ENCODE peak calls at places on chromosomes 3 and 15, in four cellular contexts. N, Y, D and B are unnamed samples. For H3K36me3, the result is how much of the 10 kb centered on the place peaks cover.

GRCh38 chr3:183548262-183548769 is 7.2 kb downstream of the KLHL6 start:
- DNase-seq in N (peak), Y (peak), D (no peak), B (peak)

GRCh38 chr15:89231832-89232231 is 10.5 kb upstream of the RLBP1 start:
- DNase-seq in N (no peak), Y (no peak), D (peak), B (no peak)

GRCh38 chr3:4512895-4513616 is 19.9 kb downstream of the ITPR1 start:
- DNase-seq in N (no peak), Y (no peak), D (no peak), B (no peak)

GRCh38 chr3:196969001-196969659 is 497 bp upstream of the PIGZ start:
- DNase-seq in N (peak), Y (no peak), D (no peak), B (no peak)

GRCh38 chr3:105611304-105612192 is 244.8 kb downstream of the ALCAM start:
- DNase-seq in N (no peak), Y (no peak), D (no peak), B (no peak)

GRCh38 chr3:163879172-163879571 is 1199.1 kb downstream of the SI start:
- DNase-seq in N (no peak), Y (no peak), D (no peak), B (no peak)

GRCh38 chr3:13792512-13793347 is 87.1 kb downstream of the WNT7A start:
- DNase-seq in N (no peak), Y (no peak), D (no peak), B (no peak)

GRCh38 chr15:64713592-64713991 is 61.8 kb downstream of the RBPMS2 start:
- DNase-seq in N (no peak), Y (no peak), D (no peak), B (no peak)

GRCh38 chr3:149585401-149585726 is 72.5 kb downstream of the WWTR1 start:
- DNase-seq in N (no peak), Y (no peak), D (no peak), B (no peak)

GRCh38 chr15:65184305-65184943 is 718 bp downstream of the CLPX start:
- DNase-seq in N (peak), Y (no peak), D (no peak), B (no peak)

GRCh38 chr3:159996018-159996417 is 7.4 kb downstream of the IL12A start:
- DNase-seq in N (no peak), Y (no peak), D (no peak), B (no peak)

GRCh38 chr3:2334921-2335320 is 236.3 kb downstream of the CNTN4 start:
- DNase-seq in N (no peak), Y (no peak), D (no peak), B (no peak)

GRCh38 chr15:58761010-58761388 is 10.1 kb upstream of the MINDY2 start:
- DNase-seq in N (no peak), Y (no peak), D (no peak), B (no peak)

GRCh38 chr3:127857270-127857801 is 35.0 kb upstream of the MGLL start:
- DNase-seq in N (no peak), Y (no peak), D (peak), B (no peak)

GRCh38 chr3:157499342-157499963 is 3.8 kb downstream of the VEPH1 start:
- DNase-seq in N (no peak), Y (peak), D (peak), B (no peak)

GRCh38 chr15:73228128-73228646 is 140.6 kb downstream of the HCN4 start:
- DNase-seq in N (no peak), Y (no peak), D (no peak), B (no peak)

GRCh38 chr3:54968546-54969172 is 40.8 kb upstream of the LRTM1 start:
- DNase-seq in N (no peak), Y (no peak), D (no peak), B (no peak)

GRCh38 chr3:133901083-133901482 is 5.4 kb upstream of the RAB6B start:
- DNase-seq in N (no peak), Y (no peak), D (no peak), B (no peak)
- TF ChIP-seq CTCF in N (no peak), Y (no peak), D (no peak), B (peak)

DNA sequence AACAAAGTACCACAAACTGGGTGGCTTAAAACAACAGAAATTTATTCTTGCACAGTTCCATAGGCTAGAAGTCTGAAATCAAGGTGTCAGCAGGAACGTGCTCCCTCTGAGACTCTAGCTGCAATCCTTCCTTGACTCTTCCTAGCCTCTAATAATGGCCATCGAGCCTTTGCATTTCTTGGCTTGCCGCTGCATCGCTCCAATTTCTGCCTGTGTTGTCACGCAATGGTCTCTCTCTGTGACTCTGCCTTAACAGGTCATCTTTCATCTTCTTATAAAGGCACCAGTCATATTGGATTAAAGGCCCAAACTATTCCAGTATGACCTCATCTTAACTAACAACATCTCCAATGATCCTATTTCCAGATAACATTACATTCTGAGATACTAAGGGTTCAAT is 61.0 kb upstream of the FNDC3B start:
- DNase-seq in N (no peak), Y (no peak), D (no peak), B (no peak)
- H3K36me3 ChIP-seq in N (under half), Y (under half), D (under half), B (under half)

GRCh38 chr3:68116580-68116979 is 462.2 kb upstream of the SUCLG2 start:
- DNase-seq in N (no peak), Y (no peak), D (no peak), B (no peak)

GRCh38 chr3:68123231-68123630 is 468.8 kb upstream of the SUCLG2 start:
- DNase-seq in N (no peak), Y (no peak), D (no peak), B (no peak)

GRCh38 chr3:68121291-68121690 is 466.9 kb upstream of the SUCLG2 start:
- DNase-seq in N (no peak), Y (no peak), D (no peak), B (no peak)
- TF ChIP-seq CTCF in N (no peak), Y (no peak), D (no peak), B (no peak)

GRCh38 chr3:15051531-15051930 is 13.6 kb downstream of the MRPS25 start:
- DNase-seq in N (peak), Y (no peak), D (no peak), B (no peak)

GRCh38 chr3:15049584-15049983 is 15.5 kb downstream of the MRPS25 start:
- DNase-seq in N (no peak), Y (no peak), D (no peak), B (no peak)

GRCh38 chr3:15052335-15053242 is 12.5 kb downstream of the MRPS25 start:
- DNase-seq in N (no peak), Y (no peak), D (no peak), B (no peak)

GRCh38 chr3:15053541-15053940 is 11.6 kb downstream of the MRPS25 start:
- DNase-seq in N (no peak), Y (no peak), D (no peak), B (no peak)

GRCh38 chr3:15050405-15051092 is 14.6 kb downstream of the MRPS25 start:
- DNase-seq in N (peak), Y (no peak), D (no peak), B (no peak)
- H3K36me3 ChIP-seq in N (under half), Y (under half), D (half or more), B (under half)

GRCh38 chr3:58331593-58332152 is 1.0 kb upstream of the PXK start:
- DNase-seq in N (peak), Y (no peak), D (no peak), B (no peak)

GRCh38 chr3:58332575-58333179 is at the start of gene PXK:
- DNase-seq in N (peak), Y (no peak), D (no peak), B (no peak)

GRCh38 chr3:58335432-58335947 is 2.8 kb downstream of the PXK start:
- DNase-seq in N (peak), Y (no peak), D (no peak), B (no peak)

GRCh38 chr3:58334013-58334321 is 1.3 kb downstream of the PXK start:
- DNase-seq in N (peak), Y (no peak), D (no peak), B (no peak)

DNA sequence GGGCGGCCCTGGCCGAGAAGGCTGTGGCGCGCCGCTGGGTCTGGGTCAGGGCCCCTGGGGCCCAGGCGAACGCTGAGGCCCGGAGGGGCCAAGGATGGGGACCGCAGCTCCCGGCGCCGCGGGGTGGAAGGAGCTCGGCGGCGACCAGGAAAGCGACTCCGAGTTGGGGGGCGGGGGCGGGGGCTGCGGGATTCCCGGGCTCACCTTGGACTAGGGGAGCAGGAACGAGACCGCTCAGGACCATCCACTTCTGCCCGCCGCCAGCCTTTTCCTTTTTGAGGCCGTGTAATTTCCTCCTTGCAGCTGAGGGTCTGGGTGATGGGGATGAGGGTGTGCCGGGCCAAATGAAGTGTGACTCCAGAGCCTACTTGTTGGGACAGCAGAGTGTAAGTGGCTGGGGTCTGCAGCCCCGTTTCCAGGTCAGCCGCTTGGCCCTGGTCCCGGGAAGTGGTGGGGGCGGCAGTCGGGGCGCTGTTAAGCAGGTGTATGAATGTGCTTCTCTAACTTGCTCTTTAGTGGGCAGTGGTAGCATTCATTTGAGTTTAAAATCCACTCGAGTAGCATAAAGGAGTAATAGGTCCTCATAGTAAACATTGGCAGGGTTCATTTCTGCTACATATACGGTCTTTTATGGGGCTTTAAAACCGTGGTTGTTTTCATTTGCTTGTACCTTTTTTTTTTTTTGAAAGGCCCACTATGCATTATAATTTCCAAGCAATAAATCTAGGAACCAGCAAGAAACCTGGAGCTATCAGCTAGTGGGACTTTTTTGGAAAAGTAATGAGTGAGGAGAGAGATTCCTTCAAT is 717 bp downstream of the PXK start:
- DNase-seq in N (peak), Y (no peak), D (no peak), B (no peak)
- TF ChIP-seq CTCF in N (no peak), Y (peak), D (no peak), B (no peak)

DNA sequence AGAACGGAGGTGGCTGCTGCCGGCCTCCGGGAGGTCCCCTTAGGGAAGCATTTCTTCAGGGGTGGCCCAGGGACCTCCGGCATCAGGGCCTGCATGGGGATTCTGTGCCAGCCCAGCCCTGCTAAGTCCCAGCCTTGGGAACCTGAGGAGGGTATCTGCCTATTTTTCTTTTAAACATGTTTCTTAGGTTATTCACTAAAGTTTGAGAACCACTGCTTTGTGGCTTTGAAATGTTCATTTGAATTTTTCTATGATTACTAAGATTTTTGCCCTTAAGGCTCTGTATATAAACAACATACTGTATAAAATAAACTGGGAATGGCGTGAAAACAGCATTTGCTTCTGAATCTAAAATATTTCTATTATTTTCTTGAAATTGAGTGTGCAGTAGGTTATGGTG is 24.4 kb downstream of the FAN1 start:
- DNase-seq in N (no peak), Y (no peak), D (no peak), B (no peak)
- H3K36me3 ChIP-seq in N (under half), Y (under half), D (half or more), B (under half)